ENCODE peak calls at places on chromosomes 11 and 22, in six cellular contexts. One of them, this sample, is unnamed. For H3K4me1 and H3K27me3, the result is how much of the 10 kb centered on the place peaks cover.

GRCh38 chr11:9716275-9717039 is 52.6 kb downstream of the SWAP70 start:
- DNase-seq in fibroblast of lung: peak
- DNase-seq in testis: peak
- DNase-seq in cardiac muscle cell: peak
- DNase-seq in effector memory CD4-positive, alpha-beta T cell: no peak
- DNase-seq in endodermal cell: no peak
- DNase-seq in this sample: peak

GRCh38 chr22:43777204-43777671 is 34.9 kb downstream of the EFCAB6 start:
- DNase-seq in endodermal cell: no peak
- DNase-seq in cardiac muscle cell: peak
- DNase-seq in fibroblast of lung: peak
- DNase-seq in testis: no peak
- DNase-seq in effector memory CD4-positive, alpha-beta T cell: no peak
- DNase-seq in this sample: peak

GRCh38 chr11:724063-724732 is 18.2 kb downstream of the EPS8L2 start:
- DNase-seq in cardiac muscle cell: no peak
- DNase-seq in testis: no peak
- DNase-seq in effector memory CD4-positive, alpha-beta T cell: no peak
- DNase-seq in endodermal cell: no peak
- DNase-seq in fibroblast of lung: no peak
- DNase-seq in this sample: no peak

GRCh38 chr11:27239305-27239942 is 123.6 kb downstream of the CCDC34 start:
- DNase-seq in fibroblast of lung: peak
- DNase-seq in testis: no peak
- DNase-seq in endodermal cell: no peak
- DNase-seq in effector memory CD4-positive, alpha-beta T cell: no peak
- DNase-seq in cardiac muscle cell: no peak
- DNase-seq in this sample: peak

GRCh38 chr11:37451903-37452302 is 853.9 kb upstream of the RAG2 start:
- DNase-seq in cardiac muscle cell: no peak
- DNase-seq in endodermal cell: no peak
- DNase-seq in fibroblast of lung: no peak
- DNase-seq in testis: no peak
- DNase-seq in effector memory CD4-positive, alpha-beta T cell: no peak
- DNase-seq in this sample: no peak

GRCh38 chr11:23569134-23569533 is 708.9 kb upstream of the CCDC179 start:
- DNase-seq in endodermal cell: no peak
- DNase-seq in testis: no peak
- DNase-seq in fibroblast of lung: no peak
- DNase-seq in effector memory CD4-positive, alpha-beta T cell: no peak
- DNase-seq in cardiac muscle cell: no peak
- DNase-seq in this sample: no peak

GRCh38 chr11:88487646-88488045 is 150.1 kb upstream of the CTSC start:
- DNase-seq in fibroblast of lung: no peak
- DNase-seq in cardiac muscle cell: no peak
- DNase-seq in testis: no peak
- DNase-seq in endodermal cell: no peak
- DNase-seq in effector memory CD4-positive, alpha-beta T cell: no peak
- DNase-seq in this sample: no peak

GRCh38 chr22:17997456-17997855 is 26.9 kb downstream of the MICAL3 start:
- DNase-seq in testis: no peak
- DNase-seq in endodermal cell: no peak
- DNase-seq in fibroblast of lung: peak
- DNase-seq in effector memory CD4-positive, alpha-beta T cell: no peak
- DNase-seq in cardiac muscle cell: no peak
- DNase-seq in this sample: no peak

GRCh38 chr22:39932918-39933649 is 27.1 kb upstream of the TMA7B start:
- DNase-seq in testis: no peak
- DNase-seq in cardiac muscle cell: peak
- DNase-seq in effector memory CD4-positive, alpha-beta T cell: peak
- DNase-seq in endodermal cell: peak
- DNase-seq in fibroblast of lung: no peak
- DNase-seq in this sample: no peak

GRCh38 chr11:128346808-128347207 is 240.6 kb downstream of the ETS1 start:
- DNase-seq in fibroblast of lung: peak
- DNase-seq in testis: no peak
- DNase-seq in effector memory CD4-positive, alpha-beta T cell: no peak
- DNase-seq in endodermal cell: no peak
- DNase-seq in cardiac muscle cell: peak
- DNase-seq in this sample: no peak

GRCh38 chr22:31248965-31249940 is 37.2 kb downstream of the LIMK2 start:
- DNase-seq in cardiac muscle cell: peak
- DNase-seq in fibroblast of lung: peak
- DNase-seq in effector memory CD4-positive, alpha-beta T cell: no peak
- DNase-seq in testis: no peak
- DNase-seq in endodermal cell: no peak
- DNase-seq in this sample: peak

GRCh38 chr11:120908521-120909181 is 115.3 kb upstream of the TBCEL start:
- DNase-seq in fibroblast of lung: peak
- DNase-seq in testis: no peak
- DNase-seq in cardiac muscle cell: peak
- DNase-seq in effector memory CD4-positive, alpha-beta T cell: no peak
- DNase-seq in endodermal cell: no peak
- DNase-seq in this sample: peak

GRCh38 chr11:18457435-18457834 is 1.8 kb downstream of the LDHAL6A start:
- DNase-seq in cardiac muscle cell: peak
- DNase-seq in testis: no peak
- DNase-seq in fibroblast of lung: peak
- DNase-seq in endodermal cell: no peak
- DNase-seq in effector memory CD4-positive, alpha-beta T cell: no peak
- DNase-seq in this sample: no peak

GRCh38 chr11:36237341-36237740 is 51.9 kb downstream of the COMMD9 start:
- DNase-seq in cardiac muscle cell: no peak
- DNase-seq in fibroblast of lung: no peak
- DNase-seq in testis: no peak
- DNase-seq in endodermal cell: no peak
- DNase-seq in effector memory CD4-positive, alpha-beta T cell: no peak
- DNase-seq in this sample: no peak

GRCh38 chr11:130175898-130176297 is 16.3 kb downstream of the ST14 start:
- DNase-seq in testis: no peak
- DNase-seq in cardiac muscle cell: no peak
- DNase-seq in effector memory CD4-positive, alpha-beta T cell: no peak
- DNase-seq in endodermal cell: no peak
- DNase-seq in fibroblast of lung: no peak
- DNase-seq in this sample: no peak

GRCh38 chr11:29231991-29232390 is 784.8 kb downstream of the KCNA4 start:
- DNase-seq in fibroblast of lung: peak
- DNase-seq in endodermal cell: no peak
- DNase-seq in effector memory CD4-positive, alpha-beta T cell: no peak
- DNase-seq in testis: no peak
- DNase-seq in cardiac muscle cell: peak
- DNase-seq in this sample: no peak

GRCh38 chr11:8838248-8838647 is 72.7 kb upstream of the AKIP1 start:
- DNase-seq in effector memory CD4-positive, alpha-beta T cell: no peak
- DNase-seq in cardiac muscle cell: peak
- DNase-seq in fibroblast of lung: peak
- DNase-seq in endodermal cell: no peak
- DNase-seq in testis: no peak
- DNase-seq in this sample: peak

GRCh38 chr22:39343259-39344045 is 6.3 kb upstream of the SYNGR1 start:
- DNase-seq in fibroblast of lung: peak
- DNase-seq in effector memory CD4-positive, alpha-beta T cell: peak
- DNase-seq in cardiac muscle cell: peak
- DNase-seq in endodermal cell: peak
- DNase-seq in testis: peak
- DNase-seq in this sample: peak

GRCh38 chr22:31872209-31872608 is 72.1 kb upstream of the YWHAH start:
- DNase-seq in testis: no peak
- DNase-seq in fibroblast of lung: no peak
- DNase-seq in effector memory CD4-positive, alpha-beta T cell: no peak
- DNase-seq in cardiac muscle cell: peak
- DNase-seq in endodermal cell: peak
- DNase-seq in this sample: no peak

GRCh38 chr22:38222797-38223119 is 21.0 kb downstream of the MAFF start:
- DNase-seq in effector memory CD4-positive, alpha-beta T cell: no peak
- DNase-seq in testis: no peak
- DNase-seq in endodermal cell: no peak
- DNase-seq in fibroblast of lung: no peak
- DNase-seq in cardiac muscle cell: no peak
- DNase-seq in this sample: no peak

GRCh38 chr11:101442171-101442570 is 141.6 kb downstream of the TRPC6 start:
- DNase-seq in endodermal cell: no peak
- DNase-seq in fibroblast of lung: peak
- DNase-seq in testis: no peak
- DNase-seq in effector memory CD4-positive, alpha-beta T cell: no peak
- DNase-seq in cardiac muscle cell: peak
- DNase-seq in this sample: peak

GRCh38 chr11:77705195-77705876 is 67.7 kb upstream of the CLNS1A start:
- DNase-seq in endodermal cell: no peak
- DNase-seq in testis: no peak
- DNase-seq in effector memory CD4-positive, alpha-beta T cell: no peak
- DNase-seq in fibroblast of lung: peak
- DNase-seq in cardiac muscle cell: peak
- DNase-seq in this sample: peak

GRCh38 chr11:61589961-61590360 is 9.1 kb upstream of the SYT7 start:
- DNase-seq in effector memory CD4-positive, alpha-beta T cell: no peak
- DNase-seq in fibroblast of lung: no peak
- DNase-seq in endodermal cell: no peak
- DNase-seq in cardiac muscle cell: no peak
- DNase-seq in testis: no peak
- DNase-seq in this sample: no peak

GRCh38 chr22:25388866-25389540 is 169.6 kb downstream of the CRYBB2 start:
- DNase-seq in endodermal cell: no peak
- DNase-seq in testis: no peak
- DNase-seq in cardiac muscle cell: no peak
- DNase-seq in fibroblast of lung: no peak
- DNase-seq in effector memory CD4-positive, alpha-beta T cell: no peak
- DNase-seq in this sample: no peak

GRCh38 chr22:46752911-46753310 is 9.5 kb upstream of the TBC1D22A start:
- DNase-seq in effector memory CD4-positive, alpha-beta T cell: no peak
- DNase-seq in endodermal cell: no peak
- DNase-seq in fibroblast of lung: no peak
- DNase-seq in cardiac muscle cell: no peak
- DNase-seq in testis: no peak
- DNase-seq in this sample: no peak

GRCh38 chr22:44023404-44024287 is 456 bp upstream of the PARVB start:
- DNase-seq in cardiac muscle cell: peak
- DNase-seq in endodermal cell: peak
- DNase-seq in effector memory CD4-positive, alpha-beta T cell: no peak
- DNase-seq in fibroblast of lung: peak
- DNase-seq in testis: peak
- DNase-seq in this sample: peak

GRCh38 chr11:57513911-57514537 is 1.5 kb downstream of the SLC43A1 start:
- DNase-seq in effector memory CD4-positive, alpha-beta T cell: no peak
- DNase-seq in fibroblast of lung: peak
- DNase-seq in testis: peak
- DNase-seq in endodermal cell: peak
- DNase-seq in cardiac muscle cell: peak
- DNase-seq in this sample: peak

GRCh38 chr11:35651263-35651662 is 11.3 kb upstream of the TRIM44 start:
- DNase-seq in effector memory CD4-positive, alpha-beta T cell: no peak
- DNase-seq in cardiac muscle cell: no peak
- DNase-seq in endodermal cell: no peak
- DNase-seq in fibroblast of lung: no peak
- DNase-seq in testis: no peak
- DNase-seq in this sample: no peak

GRCh38 chr11:122976734-122977454 is 4.7 kb downstream of the BSX start:
- DNase-seq in endodermal cell: peak
- DNase-seq in testis: no peak
- DNase-seq in fibroblast of lung: no peak
- DNase-seq in effector memory CD4-positive, alpha-beta T cell: no peak
- DNase-seq in cardiac muscle cell: no peak
- DNase-seq in this sample: no peak

GRCh38 chr11:26199341-26199740 is 132.6 kb upstream of the ANO3 start:
- DNase-seq in fibroblast of lung: peak
- DNase-seq in endodermal cell: no peak
- DNase-seq in testis: no peak
- DNase-seq in effector memory CD4-positive, alpha-beta T cell: no peak
- DNase-seq in cardiac muscle cell: peak
- DNase-seq in this sample: no peak

GRCh38 chr11:66971483-66971882 is 3.6 kb upstream of the C11orf86 start:
- DNase-seq in endodermal cell: no peak
- DNase-seq in fibroblast of lung: no peak
- DNase-seq in testis: no peak
- DNase-seq in cardiac muscle cell: no peak
- DNase-seq in effector memory CD4-positive, alpha-beta T cell: no peak
- DNase-seq in this sample: peak
- H3K4me1 ChIP-seq in endodermal cell: under half
- H3K4me1 ChIP-seq in fibroblast of lung: under half
- H3K4me1 ChIP-seq in testis: under half
- H3K4me1 ChIP-seq in cardiac muscle cell: under half
- H3K4me1 ChIP-seq in effector memory CD4-positive, alpha-beta T cell: under half
- H3K4me1 ChIP-seq in this sample: half or more

DNA sequence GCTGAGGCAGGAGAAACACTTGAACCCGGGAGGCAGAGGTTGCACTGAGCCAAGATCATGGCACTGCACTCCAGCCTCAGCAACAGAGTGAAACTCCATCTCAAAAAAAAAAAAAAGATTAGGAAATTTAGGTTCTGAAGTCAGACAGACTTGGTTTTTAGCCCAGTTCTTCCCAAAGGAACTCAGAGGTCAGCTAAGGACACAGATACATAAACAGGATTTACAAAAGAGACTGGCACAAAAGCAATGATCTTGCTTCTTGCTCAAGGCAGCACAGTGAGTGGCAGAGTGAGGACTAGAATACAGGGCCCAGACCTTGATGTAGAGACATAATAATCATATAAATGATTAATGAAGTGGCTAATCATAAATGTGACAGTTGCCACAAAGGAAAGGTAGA is 25.4 kb upstream of the RRAS2 start:
- DNase-seq in testis: no peak
- DNase-seq in effector memory CD4-positive, alpha-beta T cell: no peak
- DNase-seq in fibroblast of lung: peak
- DNase-seq in cardiac muscle cell: peak
- DNase-seq in endodermal cell: no peak
- DNase-seq in this sample: peak
- H3K4me3 ChIP-seq in testis: no peak
- H3K4me3 ChIP-seq in effector memory CD4-positive, alpha-beta T cell: no peak
- H3K4me3 ChIP-seq in fibroblast of lung: no peak
- H3K4me3 ChIP-seq in cardiac muscle cell: no peak
- H3K4me3 ChIP-seq in endodermal cell: no peak
- H3K4me3 ChIP-seq in this sample: no peak

DNA sequence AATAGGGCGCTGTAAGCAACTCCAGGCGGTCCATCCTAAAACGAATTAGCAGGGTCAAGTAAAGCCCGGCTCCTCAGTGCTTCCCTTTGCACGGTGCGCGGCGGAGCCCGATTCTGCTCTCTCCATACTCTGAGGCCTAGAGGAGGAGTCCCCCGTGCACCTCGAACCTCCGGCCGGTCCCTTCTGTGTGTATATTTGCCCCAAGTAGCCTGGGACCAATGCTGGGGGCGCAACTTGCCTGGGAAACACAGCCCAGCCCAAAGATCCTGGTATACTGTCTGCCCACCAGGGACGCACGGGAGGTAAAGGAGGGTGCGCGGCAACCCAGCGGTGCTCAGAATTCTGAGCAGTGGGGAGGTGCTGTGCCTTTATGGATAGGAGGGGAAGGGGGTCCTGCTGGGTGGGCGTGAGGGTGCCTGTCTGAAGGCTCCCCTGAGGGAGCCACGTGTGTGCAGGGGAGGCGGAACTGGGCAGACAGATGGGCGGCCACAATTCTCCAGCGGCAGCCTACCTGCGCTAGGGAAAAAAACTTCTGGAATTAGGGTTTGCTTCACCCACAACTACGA is 4.8 kb upstream of the TBX1 start:
- DNase-seq in testis: no peak
- DNase-seq in fibroblast of lung: no peak
- DNase-seq in effector memory CD4-positive, alpha-beta T cell: no peak
- DNase-seq in endodermal cell: peak
- DNase-seq in cardiac muscle cell: no peak
- DNase-seq in this sample: no peak
- H3K27me3 ChIP-seq in testis: under half
- H3K27me3 ChIP-seq in fibroblast of lung: half or more
- H3K27me3 ChIP-seq in effector memory CD4-positive, alpha-beta T cell: under half
- H3K27me3 ChIP-seq in endodermal cell: half or more
- H3K27me3 ChIP-seq in cardiac muscle cell: half or more
- H3K27me3 ChIP-seq in this sample: under half

GRCh38 chr11:44958165-44958564 is 7.5 kb upstream of the TP53I11 start:
- DNase-seq in fibroblast of lung: no peak
- DNase-seq in endodermal cell: no peak
- DNase-seq in cardiac muscle cell: no peak
- DNase-seq in testis: no peak
- DNase-seq in effector memory CD4-positive, alpha-beta T cell: no peak
- DNase-seq in this sample: no peak
- H3K4me1 ChIP-seq in fibroblast of lung: under half
- H3K4me1 ChIP-seq in endodermal cell: under half
- H3K4me1 ChIP-seq in cardiac muscle cell: under half
- H3K4me1 ChIP-seq in testis: under half
- H3K4me1 ChIP-seq in effector memory CD4-positive, alpha-beta T cell: under half
- H3K4me1 ChIP-seq in this sample: under half